ENCODE peak calls at places on chromosome 16, in nine cellular contexts. L is NCI-H446 treated with DMSO at 0.1 percent for 48 hours; J is stimulated activated CD8-positive, alpha-beta memory T cell treated with anti-CD3 and anti-CD28 coated beads, Interleukin-7, amount 100 ng/mL, for 24 hours; I is lower leg skin; Y is fibroblast of mammary gland; P is GM12865; U is ovary; D is NCI-H748 treated with DMSO at 0.1 percent for 48 hours; E is neural crest cell. R is an unnamed sample.

GRCh38 chr16:30104492-30104891 is 8.5 kb upstream of the YPEL3 start:
- DNase-seq in J (no peak), Y (no peak), U (no peak), D (no peak), L (no peak), P (no peak), I (no peak), E (no peak), R (no peak)

GRCh38 chr16:65318590-65319267 is 196.9 kb upstream of the CDH11 start:
- DNase-seq in L (no peak), I (no peak), D (no peak), E (no peak), J (no peak), Y (no peak), U (no peak), P (no peak), R (no peak)

GRCh38 chr16:48014349-48015135 is 141.3 kb downstream of the ABCC12 start:
- DNase-seq in I (no peak), D (no peak), U (no peak), J (no peak), L (no peak), Y (peak), P (no peak), E (no peak), R (no peak)

GRCh38 chr16:81349608-81350305 is 35.0 kb downstream of the GAN start:
- DNase-seq in U (no peak), J (no peak), L (no peak), E (no peak), I (no peak), D (no peak), P (no peak), Y (peak), R (no peak)

GRCh38 chr16:58187092-58187491 is 10.8 kb downstream of the CSNK2A2 start:
- DNase-seq in E (no peak), Y (no peak), D (no peak), I (no peak), J (no peak), U (no peak), P (no peak), L (no peak), R (no peak)

GRCh38 chr16:88510091-88510719 is 57.1 kb downstream of the ZFPM1 start:
- DNase-seq in Y (no peak), I (no peak), J (no peak), L (no peak), E (no peak), U (no peak), P (no peak), D (no peak), R (peak)

GRCh38 chr16:82331974-82332750 is 162.1 kb upstream of the MPHOSPH6 start:
- DNase-seq in Y (no peak), P (no peak), I (no peak), L (no peak), E (no peak), U (no peak), D (peak), J (no peak), R (no peak)

GRCh38 chr16:71923941-71924690 is 28.8 kb downstream of the IST1 start:
- DNase-seq in P (no peak), D (no peak), Y (peak), J (no peak), E (no peak), L (no peak), U (no peak), I (no peak), R (no peak)

GRCh38 chr16:82187829-82188228 is 17.8 kb upstream of the MPHOSPH6 start:
- DNase-seq in L (no peak), P (peak), U (no peak), J (no peak), Y (no peak), I (no peak), D (no peak), E (no peak), R (no peak)

GRCh38 chr16:86942469-86943175 is 364.3 kb downstream of the FOXL1 start:
- DNase-seq in D (no peak), L (no peak), Y (peak), U (no peak), E (no peak), P (no peak), I (no peak), J (no peak), R (no peak)

GRCh38 chr16:81838794-81839193 is 59.7 kb downstream of the PLCG2 start:
- DNase-seq in U (no peak), I (no peak), D (no peak), E (no peak), L (no peak), J (no peak), Y (peak), P (peak), R (no peak)

GRCh38 chr16:89322381-89323119 is 105.0 kb downstream of the ZNF778 start:
- DNase-seq in P (no peak), L (peak), D (no peak), E (peak), J (no peak), I (no peak), Y (peak), U (peak), R (no peak)

GRCh38 chr16:82855471-82855870 is 228.7 kb downstream of the CDH13 start:
- DNase-seq in I (no peak), E (no peak), L (no peak), D (no peak), P (no peak), Y (peak), J (no peak), U (no peak), R (no peak)

GRCh38 chr16:84091460-84091859 is 25.3 kb downstream of the MBTPS1 start:
- DNase-seq in U (no peak), I (no peak), P (no peak), L (no peak), D (no peak), Y (no peak), J (no peak), E (no peak), R (no peak)

GRCh38 chr16:84294196-84295142 is at the start of gene WFDC1:
- DNase-seq in P (no peak), J (no peak), E (no peak), Y (no peak), U (no peak), I (no peak), L (no peak), D (no peak), R (peak)

GRCh38 chr16:59342669-59343068 is 608.6 kb upstream of the GOT2 start:
- DNase-seq in J (no peak), E (no peak), I (no peak), D (no peak), P (no peak), L (no peak), U (no peak), Y (no peak), R (no peak)